ENCODE peak calls at places on chromosomes 4 and X, in five cellular contexts. One of them, this sample, is unnamed. For H3K4me1, the result is how much of the 10 kb centered on the place peaks cover.

GRCh38 chrX:106726485-106727437 is at the start of gene RNF128:
- DNase-seq in transverse colon: peak
- DNase-seq in mammary epithelial cell: peak
- DNase-seq in fibroblast of lung: peak
- DNase-seq in sigmoid colon: no peak
- DNase-seq in this sample: no peak

GRCh38 chr4:1855334-1856070 is 454 bp downstream of the LETM1 start:
- DNase-seq in transverse colon: peak
- DNase-seq in mammary epithelial cell: no peak
- DNase-seq in fibroblast of lung: no peak
- DNase-seq in sigmoid colon: peak
- DNase-seq in this sample: no peak

GRCh38 chr4:60500860-60501259 is 699.3 kb upstream of the ADGRL3 start:
- DNase-seq in transverse colon: no peak
- DNase-seq in mammary epithelial cell: no peak
- DNase-seq in fibroblast of lung: no peak
- DNase-seq in sigmoid colon: no peak
- DNase-seq in this sample: no peak

GRCh38 chr4:147761218-147761883 is 29.5 kb downstream of the ARHGAP10 start:
- DNase-seq in transverse colon: no peak
- DNase-seq in mammary epithelial cell: no peak
- DNase-seq in fibroblast of lung: no peak
- DNase-seq in sigmoid colon: no peak
- DNase-seq in this sample: no peak

GRCh38 chrX:123648028-123648810 is 84.6 kb downstream of the THOC2 start:
- DNase-seq in transverse colon: peak
- DNase-seq in mammary epithelial cell: no peak
- DNase-seq in fibroblast of lung: peak
- DNase-seq in sigmoid colon: no peak
- DNase-seq in this sample: no peak

GRCh38 chr4:55215087-55215486 is 89.7 kb upstream of the KDR start:
- DNase-seq in transverse colon: no peak
- DNase-seq in mammary epithelial cell: peak
- DNase-seq in fibroblast of lung: no peak
- DNase-seq in sigmoid colon: no peak
- DNase-seq in this sample: no peak

GRCh38 chrX:143633530-143634372 is 2.1 kb downstream of the SLITRK4 start:
- DNase-seq in transverse colon: no peak
- DNase-seq in mammary epithelial cell: no peak
- DNase-seq in fibroblast of lung: no peak
- DNase-seq in sigmoid colon: no peak
- DNase-seq in this sample: no peak

GRCh38 chr4:71202703-71203102 is 136.1 kb upstream of the SLC4A4 start:
- DNase-seq in transverse colon: no peak
- DNase-seq in mammary epithelial cell: no peak
- DNase-seq in fibroblast of lung: peak
- DNase-seq in sigmoid colon: no peak
- DNase-seq in this sample: no peak

GRCh38 chr4:13089659-13089998 is 394.5 kb downstream of the RAB28 start:
- DNase-seq in transverse colon: no peak
- DNase-seq in mammary epithelial cell: no peak
- DNase-seq in fibroblast of lung: no peak
- DNase-seq in sigmoid colon: no peak
- DNase-seq in this sample: no peak

GRCh38 chr4:19025031-19025430 is 1003.5 kb upstream of the LCORL start:
- DNase-seq in transverse colon: no peak
- DNase-seq in mammary epithelial cell: peak
- DNase-seq in fibroblast of lung: peak
- DNase-seq in sigmoid colon: no peak
- DNase-seq in this sample: no peak

GRCh38 chrX:44770111-44770510 is 73.7 kb upstream of the DUSP21 start:
- DNase-seq in transverse colon: no peak
- DNase-seq in mammary epithelial cell: peak
- DNase-seq in fibroblast of lung: no peak
- DNase-seq in sigmoid colon: no peak
- DNase-seq in this sample: no peak

GRCh38 chr4:100109921-100110320 is 80.3 kb downstream of the DDIT4L start:
- DNase-seq in transverse colon: no peak
- DNase-seq in mammary epithelial cell: no peak
- DNase-seq in fibroblast of lung: no peak
- DNase-seq in sigmoid colon: no peak
- DNase-seq in this sample: no peak

GRCh38 chr4:948101-948935 is 16.1 kb downstream of the TMEM175 start:
- DNase-seq in transverse colon: no peak
- DNase-seq in mammary epithelial cell: no peak
- DNase-seq in fibroblast of lung: no peak
- DNase-seq in sigmoid colon: peak
- DNase-seq in this sample: no peak

GRCh38 chr4:56129431-56129861 is 180.7 kb downstream of the CEP135 start:
- DNase-seq in transverse colon: peak
- DNase-seq in mammary epithelial cell: peak
- DNase-seq in fibroblast of lung: peak
- DNase-seq in sigmoid colon: no peak
- DNase-seq in this sample: no peak

GRCh38 chrX:154043003-154043402 is 23.3 kb upstream of the IRAK1 start:
- DNase-seq in transverse colon: no peak
- DNase-seq in mammary epithelial cell: peak
- DNase-seq in fibroblast of lung: peak
- DNase-seq in sigmoid colon: no peak
- DNase-seq in this sample: no peak

GRCh38 chrX:41014776-41015175 is 70.5 kb upstream of the USP9X start:
- DNase-seq in transverse colon: no peak
- DNase-seq in mammary epithelial cell: peak
- DNase-seq in fibroblast of lung: peak
- DNase-seq in sigmoid colon: no peak
- DNase-seq in this sample: no peak

GRCh38 chr4:25425361-25425760 is 48.3 kb downstream of the ANAPC4 start:
- DNase-seq in transverse colon: no peak
- DNase-seq in mammary epithelial cell: no peak
- DNase-seq in fibroblast of lung: peak
- DNase-seq in sigmoid colon: no peak
- DNase-seq in this sample: no peak

GRCh38 chr4:123676550-123677229 is 280.1 kb downstream of the SPRY1 start:
- DNase-seq in transverse colon: no peak
- DNase-seq in mammary epithelial cell: no peak
- DNase-seq in fibroblast of lung: peak
- DNase-seq in sigmoid colon: no peak
- DNase-seq in this sample: no peak

GRCh38 chr4:86939737-86940141 is 4.9 kb downstream of the AFF1 start:
- DNase-seq in transverse colon: peak
- DNase-seq in mammary epithelial cell: no peak
- DNase-seq in fibroblast of lung: peak
- DNase-seq in sigmoid colon: no peak
- DNase-seq in this sample: no peak

GRCh38 chr4:86942185-86942666 is 7.4 kb downstream of the AFF1 start:
- DNase-seq in transverse colon: no peak
- DNase-seq in mammary epithelial cell: no peak
- DNase-seq in fibroblast of lung: peak
- DNase-seq in sigmoid colon: no peak
- DNase-seq in this sample: no peak

GRCh38 chr4:86939123-86939522 is 4.3 kb downstream of the AFF1 start:
- DNase-seq in transverse colon: no peak
- DNase-seq in mammary epithelial cell: no peak
- DNase-seq in fibroblast of lung: no peak
- DNase-seq in sigmoid colon: no peak
- DNase-seq in this sample: no peak

GRCh38 chr4:86940920-86941460 is 6.2 kb downstream of the AFF1 start:
- DNase-seq in transverse colon: no peak
- DNase-seq in mammary epithelial cell: no peak
- DNase-seq in fibroblast of lung: no peak
- DNase-seq in sigmoid colon: no peak
- DNase-seq in this sample: no peak

DNA sequence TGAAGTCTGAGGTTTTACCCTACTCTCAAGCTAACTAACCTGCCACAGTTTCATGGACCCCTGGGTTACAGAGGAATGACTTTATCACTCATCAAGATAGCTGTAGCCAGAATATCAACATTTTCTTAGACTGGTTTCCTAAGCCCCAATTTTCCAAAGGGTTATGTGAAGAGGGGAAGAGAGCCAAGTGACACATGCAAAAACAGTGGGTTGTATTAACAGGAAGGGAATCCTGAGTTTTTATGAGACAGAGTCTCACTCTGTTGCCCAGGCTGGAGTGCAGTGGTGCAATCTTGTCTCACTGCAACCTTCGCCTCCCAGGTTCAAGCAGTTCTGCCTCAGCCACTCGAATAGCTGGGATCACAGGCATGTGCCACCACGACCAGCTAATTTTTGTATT is 5.4 kb downstream of the AFF1 start:
- DNase-seq in transverse colon: no peak
- DNase-seq in mammary epithelial cell: no peak
- DNase-seq in fibroblast of lung: peak
- DNase-seq in sigmoid colon: no peak
- DNase-seq in this sample: no peak
- H3K4me1 ChIP-seq in transverse colon: half or more
- H3K4me1 ChIP-seq in mammary epithelial cell: under half
- H3K4me1 ChIP-seq in fibroblast of lung: under half
- H3K4me1 ChIP-seq in sigmoid colon: under half
- H3K4me1 ChIP-seq in this sample: half or more

GRCh38 chr4:135834471-135834870 is 1632.9 kb upstream of the PABPC4L start:
- DNase-seq in transverse colon: no peak
- DNase-seq in mammary epithelial cell: no peak
- DNase-seq in fibroblast of lung: no peak
- DNase-seq in sigmoid colon: no peak
- DNase-seq in this sample: no peak

GRCh38 chr4:135838889-135839288 is 1637.3 kb upstream of the PABPC4L start:
- DNase-seq in transverse colon: no peak
- DNase-seq in mammary epithelial cell: no peak
- DNase-seq in fibroblast of lung: peak
- DNase-seq in sigmoid colon: no peak
- DNase-seq in this sample: no peak

GRCh38 chr4:135833529-135833928 is 1631.9 kb upstream of the PABPC4L start:
- DNase-seq in transverse colon: no peak
- DNase-seq in mammary epithelial cell: no peak
- DNase-seq in fibroblast of lung: no peak
- DNase-seq in sigmoid colon: no peak
- DNase-seq in this sample: no peak
- H3K4me3 ChIP-seq in transverse colon: no peak
- H3K4me3 ChIP-seq in mammary epithelial cell: no peak
- H3K4me3 ChIP-seq in fibroblast of lung: no peak
- H3K4me3 ChIP-seq in sigmoid colon: no peak
- H3K4me3 ChIP-seq in this sample: no peak

DNA sequence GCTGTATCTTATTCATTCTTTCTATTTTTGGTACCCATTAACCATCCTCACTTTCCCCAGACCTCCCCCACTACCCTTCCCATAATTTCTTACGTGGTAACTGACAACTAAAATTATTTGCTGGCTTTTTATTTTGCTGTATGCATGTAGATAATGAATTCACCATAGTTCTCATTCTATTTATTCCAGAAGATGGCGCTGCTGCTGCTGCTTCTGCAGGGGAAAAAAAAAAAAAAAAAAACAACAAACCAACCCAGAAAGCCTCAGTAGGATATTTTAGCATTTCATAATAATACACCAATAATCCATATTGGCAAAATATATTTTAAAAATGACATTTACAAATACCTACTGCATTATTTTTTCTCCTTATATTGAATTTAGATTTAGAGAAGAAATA is 416.6 kb upstream of the MAGEB18 start:
- DNase-seq in transverse colon: no peak
- DNase-seq in mammary epithelial cell: no peak
- DNase-seq in fibroblast of lung: no peak
- DNase-seq in sigmoid colon: no peak
- DNase-seq in this sample: no peak
- TF ChIP-seq CTCF in transverse colon: no peak
- TF ChIP-seq CTCF in mammary epithelial cell: peak
- TF ChIP-seq CTCF in fibroblast of lung: no peak
- TF ChIP-seq CTCF in sigmoid colon: no peak
- TF ChIP-seq CTCF in this sample: peak

GRCh38 chr4:76206222-76206942 is 7.2 kb downstream of the SCARB2 start:
- DNase-seq in transverse colon: no peak
- DNase-seq in mammary epithelial cell: no peak
- DNase-seq in fibroblast of lung: no peak
- DNase-seq in sigmoid colon: no peak
- DNase-seq in this sample: no peak
- H3K4me1 ChIP-seq in transverse colon: under half
- H3K4me1 ChIP-seq in mammary epithelial cell: under half
- H3K4me1 ChIP-seq in fibroblast of lung: under half
- H3K4me1 ChIP-seq in sigmoid colon: under half
- H3K4me1 ChIP-seq in this sample: under half

GRCh38 chr4:3199661-3200422 is 49.1 kb upstream of the MSANTD1 start:
- DNase-seq in transverse colon: no peak
- DNase-seq in mammary epithelial cell: no peak
- DNase-seq in fibroblast of lung: no peak
- DNase-seq in sigmoid colon: no peak
- DNase-seq in this sample: no peak
- H3K4me3 ChIP-seq in transverse colon: no peak
- H3K4me3 ChIP-seq in mammary epithelial cell: no peak
- H3K4me3 ChIP-seq in fibroblast of lung: no peak
- H3K4me3 ChIP-seq in sigmoid colon: no peak
- H3K4me3 ChIP-seq in this sample: no peak

GRCh38 chr4:169346840-169347239 is 76.1 kb upstream of the SH3RF1 start:
- DNase-seq in transverse colon: no peak
- DNase-seq in mammary epithelial cell: no peak
- DNase-seq in fibroblast of lung: no peak
- DNase-seq in sigmoid colon: no peak
- DNase-seq in this sample: no peak

GRCh38 chr4:169342159-169342865 is 71.6 kb upstream of the SH3RF1 start:
- DNase-seq in transverse colon: no peak
- DNase-seq in mammary epithelial cell: no peak
- DNase-seq in fibroblast of lung: no peak
- DNase-seq in sigmoid colon: no peak
- DNase-seq in this sample: no peak

GRCh38 chr4:169348541-169348940 is 77.8 kb upstream of the SH3RF1 start:
- DNase-seq in transverse colon: no peak
- DNase-seq in mammary epithelial cell: no peak
- DNase-seq in fibroblast of lung: no peak
- DNase-seq in sigmoid colon: no peak
- DNase-seq in this sample: no peak

GRCh38 chr4:169342906-169343560 is 72.3 kb upstream of the SH3RF1 start:
- DNase-seq in transverse colon: no peak
- DNase-seq in mammary epithelial cell: peak
- DNase-seq in fibroblast of lung: peak
- DNase-seq in sigmoid colon: no peak
- DNase-seq in this sample: no peak

DNA sequence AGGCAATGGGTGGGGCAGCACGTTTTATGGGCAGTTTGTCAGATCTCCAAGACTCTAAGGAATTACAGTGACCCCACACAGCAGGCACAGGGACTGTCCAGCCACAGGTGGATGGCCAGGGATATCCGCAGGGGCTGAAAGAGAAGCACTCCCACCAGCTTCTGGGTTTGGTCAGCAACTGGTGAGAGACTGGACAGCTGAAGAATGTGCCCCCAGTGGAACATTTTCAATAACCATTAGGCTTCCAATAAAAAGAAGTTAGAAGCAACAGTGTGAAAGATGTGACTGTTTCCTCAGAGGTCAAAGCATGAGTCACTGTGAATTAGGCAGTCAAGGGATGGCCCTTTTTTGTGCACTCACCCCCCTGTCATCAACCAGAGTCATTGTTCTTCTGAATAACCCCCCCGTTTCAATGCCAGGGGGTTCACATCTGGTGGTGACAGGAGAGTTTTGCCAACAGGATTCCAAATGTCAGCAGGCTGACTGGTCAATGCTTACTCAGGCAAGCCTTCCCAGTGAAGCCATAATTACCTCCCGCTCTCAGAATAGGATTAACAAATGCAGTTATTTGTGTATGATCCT is 74.5 kb upstream of the SH3RF1 start:
- DNase-seq in transverse colon: no peak
- DNase-seq in mammary epithelial cell: peak
- DNase-seq in fibroblast of lung: peak
- DNase-seq in sigmoid colon: no peak
- DNase-seq in this sample: no peak
- TF ChIP-seq CTCF in transverse colon: no peak
- TF ChIP-seq CTCF in mammary epithelial cell: no peak
- TF ChIP-seq CTCF in fibroblast of lung: no peak
- TF ChIP-seq CTCF in sigmoid colon: no peak
- TF ChIP-seq CTCF in this sample: no peak

GRCh38 chr4:99028187-99028586 is 32.7 kb downstream of the METAP1 start:
- DNase-seq in transverse colon: no peak
- DNase-seq in mammary epithelial cell: peak
- DNase-seq in fibroblast of lung: peak
- DNase-seq in sigmoid colon: no peak
- DNase-seq in this sample: no peak
- H3K4me1 ChIP-seq in transverse colon: under half
- H3K4me1 ChIP-seq in mammary epithelial cell: under half
- H3K4me1 ChIP-seq in fibroblast of lung: under half
- H3K4me1 ChIP-seq in sigmoid colon: under half
- H3K4me1 ChIP-seq in this sample: under half